ENCODE peak calls at places on chromosome 22, in four cellular contexts. N is lower lobe of right lung, U is esophagus squamous epithelium, P is body of pancreas. B is an unnamed sample.
A peak's percentile ranks its signal among the peaks of the same experiment; 100 is the strongest.

GRCh38 chr22:23529166-23530103 is 50.7 kb downstream of the IGLL1 start:
- DNase-seq in N (peak; percentile 19), U (no peak), P (no peak), B (no peak)

GRCh38 chr22:49211176-49211575 is 616.5 kb downstream of the BRD1 start:
- DNase-seq in N (peak; percentile 19), U (no peak), P (no peak), B (no peak)

GRCh38 chr22:27474711-27475547 is 326.6 kb downstream of the MN1 start:
- DNase-seq in N (no peak), U (no peak), P (peak; percentile 28), B (no peak)

GRCh38 chr22:35894464-35894878 is 134.2 kb downstream of the RBFOX2 start:
- DNase-seq in N (no peak), U (no peak), P (no peak), B (no peak)

GRCh38 chr22:23518381-23519187 is 61.5 kb downstream of the IGLL1 start:
- DNase-seq in N (no peak), U (no peak), P (no peak), B (peak; percentile 65)

GRCh38 chr22:30127749-30128166 is 47.5 kb downstream of the HORMAD2 start:
- DNase-seq in N (no peak), U (no peak), P (no peak), B (no peak)

GRCh38 chr22:29043906-29044575 is 17.6 kb downstream of the C22orf31 start:
- DNase-seq in N (no peak), U (no peak), P (no peak), B (no peak)

GRCh38 chr22:19605508-19606331 is 81.5 kb upstream of the CLDN5 start:
- DNase-seq in N (no peak), U (no peak), P (no peak), B (no peak)

GRCh38 chr22:19796169-19796568 is 35.6 kb downstream of the TBX1 start:
- DNase-seq in N (no peak), U (no peak), P (no peak), B (no peak)

GRCh38 chr22:50675553-50676199 is 3.1 kb downstream of the SHANK3 start:
- DNase-seq in N (no peak), U (no peak), P (no peak), B (no peak)

GRCh38 chr22:41382098-41382578 is 396 bp downstream of the TEF start:
- DNase-seq in N (peak; percentile 81), U (peak; percentile 44), P (peak; percentile 60), B (peak; percentile 74)

GRCh38 chr22:28977481-28977971 is 84.1 kb downstream of the C22orf31 start:
- DNase-seq in N (no peak), U (no peak), P (peak; percentile 22), B (no peak)

GRCh38 chr22:41380993-41381328 is 781 bp upstream of the TEF start:
- DNase-seq in N (peak; percentile 87), U (no peak), P (peak; percentile 93), B (peak; percentile 65)

GRCh38 chr22:19974233-19974861 is 32.7 kb upstream of the TXNRD2 start:
- DNase-seq in N (peak; percentile 66), U (no peak), P (peak; percentile 64), B (peak; percentile 70)

GRCh38 chr22:19818264-19819208 is 36.1 kb downstream of the GNB1L start:
- DNase-seq in N (no peak), U (no peak), P (no peak), B (no peak)

GRCh38 chr22:23073506-23074229 is 3.3 kb downstream of the GNAZ start:
- DNase-seq in N (peak; percentile 23), U (no peak), P (no peak), B (no peak)

GRCh38 chr22:44338183-44338812 is 25.5 kb upstream of the SHISAL1 start:
- DNase-seq in N (no peak), U (no peak), P (no peak), B (no peak)

GRCh38 chr22:30694171-30694637 is 470 bp upstream of the OSBP2 start:
- DNase-seq in N (peak; percentile 79), U (no peak), P (peak; percentile 81), B (peak; percentile 75)

GRCh38 chr22:28978158-28978557 is 83.5 kb downstream of the C22orf31 start:
- DNase-seq in N (no peak), U (no peak), P (no peak), B (no peak)

GRCh38 chr22:29331213-29331612 is 15.7 kb upstream of the RASL10A start:
- DNase-seq in N (no peak), U (no peak), P (no peak), B (no peak)

GRCh38 chr22:25700996-25701815 is 40.8 kb upstream of the MYO18B start:
- DNase-seq in N (no peak), U (no peak), P (peak; percentile 13), B (no peak)

GRCh38 chr22:39292002-39292401 is 27.4 kb downstream of the RPL3 start:
- DNase-seq in N (no peak), U (no peak), P (peak; percentile 78), B (no peak)
- H3K4me3 ChIP-seq in N (no peak overlapping the region), U (no peak overlapping the region), P (no peak overlapping the region), B (no peak overlapping the region)

GRCh38 chr22:46594947-46595298 is 25.3 kb upstream of the GRAMD4 start:
- DNase-seq in N (no peak), U (no peak), P (no peak), B (no peak)

GRCh38 chr22:46591890-46592289 is 28.3 kb upstream of the GRAMD4 start:
- DNase-seq in N (no peak), U (no peak), P (no peak), B (no peak)

GRCh38 chr22:46592390-46592872 is 27.8 kb upstream of the GRAMD4 start:
- DNase-seq in N (peak; percentile 70), U (no peak), P (peak; percentile 70), B (no peak)

GRCh38 chr22:46593996-46594946 is 25.9 kb upstream of the GRAMD4 start:
- DNase-seq in N (peak; percentile 38), U (no peak), P (no peak), B (no peak)

DNA sequence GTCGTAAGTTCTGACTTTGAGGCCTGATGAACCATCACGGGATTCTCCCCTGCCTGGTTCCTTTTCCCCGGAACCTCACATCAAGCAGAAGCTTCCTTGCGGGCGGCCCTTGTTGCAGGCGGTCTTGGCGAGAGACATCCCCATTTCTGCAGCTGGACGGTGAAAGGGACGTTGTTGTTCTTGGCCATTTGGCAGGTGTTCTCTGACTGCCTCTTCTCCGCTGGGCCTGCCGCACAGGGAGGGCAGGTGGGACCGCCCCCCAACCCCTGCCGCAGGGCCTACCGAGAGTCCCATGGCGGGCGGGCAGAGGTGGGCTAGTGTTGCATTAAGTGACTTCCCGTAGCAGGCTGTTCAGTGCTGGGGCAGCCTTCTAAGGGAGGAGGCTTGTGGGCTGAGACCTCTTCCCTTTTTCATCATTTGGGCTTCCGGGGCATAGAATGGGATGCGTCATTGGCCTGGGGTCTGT is 26.9 kb upstream of the GRAMD4 start:
- DNase-seq in N (peak; percentile 80), U (no peak), P (peak; percentile 66), B (no peak)
- H3K27ac ChIP-seq in N (peak overlapping the region; percentile 80), U (peak overlapping the region; percentile 60), P (peak overlapping the region; percentile 44), B (peak overlapping the region; percentile 14)

GRCh38 chr22:46812786-46813185 is 50.3 kb downstream of the TBC1D22A start:
- DNase-seq in N (no peak), U (no peak), P (no peak), B (no peak)

GRCh38 chr22:46813816-46814597 is 51.6 kb downstream of the TBC1D22A start:
- DNase-seq in N (no peak), U (no peak), P (no peak), B (no peak)

GRCh38 chr22:46815132-46815531 is 52.7 kb downstream of the TBC1D22A start:
- DNase-seq in N (no peak), U (no peak), P (no peak), B (peak; percentile 38)

GRCh38 chr22:46815559-46815895 is 53.1 kb downstream of the TBC1D22A start:
- DNase-seq in N (no peak), U (no peak), P (no peak), B (no peak)

GRCh38 chr22:46815896-46816721 is 53.7 kb downstream of the TBC1D22A start:
- DNase-seq in N (no peak), U (no peak), P (no peak), B (peak; percentile 38)
- H3K4me1 ChIP-seq in N (peaks cover 47% of the 10 kb centered on the region), U (peaks cover 14% of the 10 kb centered on the region), P (peaks cover 15% of the 10 kb centered on the region), B (peaks cover 5% of the 10 kb centered on the region)

DNA sequence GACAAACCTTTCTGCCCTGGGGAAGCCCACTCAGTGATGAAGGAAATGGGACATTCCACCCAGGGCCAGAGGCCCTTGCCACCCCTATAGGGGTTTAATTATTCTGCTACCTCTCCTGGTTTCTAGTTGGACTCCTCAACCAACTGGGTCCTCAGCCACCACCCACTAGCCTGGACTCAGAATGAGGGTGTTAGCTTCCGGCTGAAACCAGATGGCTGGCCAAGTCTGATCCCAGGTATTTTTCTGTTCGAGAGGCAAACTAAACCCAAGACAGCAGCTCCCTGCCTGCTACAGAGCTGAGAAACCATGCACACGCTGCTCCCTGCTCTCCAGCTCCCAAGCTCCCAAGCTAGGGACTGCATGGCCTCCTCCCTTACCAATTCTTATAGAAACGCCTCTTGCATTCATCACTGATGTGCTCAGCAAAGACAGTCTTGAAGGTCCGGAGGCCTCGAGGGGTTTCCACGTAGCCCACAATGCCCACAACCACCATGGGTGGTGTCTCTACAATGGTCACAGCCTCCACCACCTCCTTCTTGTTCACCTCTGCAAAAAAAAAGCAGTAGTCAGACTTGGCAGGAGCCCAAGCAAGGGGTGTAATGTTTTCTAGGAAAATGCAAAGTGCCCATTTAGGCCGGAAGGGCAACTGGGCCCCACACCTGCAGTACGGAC is 2.2 kb downstream of the RPL3 start:
- DNase-seq in N (peak; percentile 28), U (no peak), P (no peak), B (no peak)
- H3K4me3 ChIP-seq in N (peak overlapping the region; percentile 80), U (peak overlapping the region; percentile 79), P (peak overlapping the region; percentile 8), B (peak overlapping the region; percentile 83)

GRCh38 chr22:21015051-21016006 is at the start of gene P2RX6:
- DNase-seq in N (no peak), U (no peak), P (no peak), B (no peak)
- H3K27ac ChIP-seq in N (peak within 1 kb of the TSS; percentile 77), U (peak within 1 kb of the TSS; percentile 71), P (peak within 1 kb of the TSS; percentile 30), B (peak within 1 kb of the TSS; percentile 37)

DNA sequence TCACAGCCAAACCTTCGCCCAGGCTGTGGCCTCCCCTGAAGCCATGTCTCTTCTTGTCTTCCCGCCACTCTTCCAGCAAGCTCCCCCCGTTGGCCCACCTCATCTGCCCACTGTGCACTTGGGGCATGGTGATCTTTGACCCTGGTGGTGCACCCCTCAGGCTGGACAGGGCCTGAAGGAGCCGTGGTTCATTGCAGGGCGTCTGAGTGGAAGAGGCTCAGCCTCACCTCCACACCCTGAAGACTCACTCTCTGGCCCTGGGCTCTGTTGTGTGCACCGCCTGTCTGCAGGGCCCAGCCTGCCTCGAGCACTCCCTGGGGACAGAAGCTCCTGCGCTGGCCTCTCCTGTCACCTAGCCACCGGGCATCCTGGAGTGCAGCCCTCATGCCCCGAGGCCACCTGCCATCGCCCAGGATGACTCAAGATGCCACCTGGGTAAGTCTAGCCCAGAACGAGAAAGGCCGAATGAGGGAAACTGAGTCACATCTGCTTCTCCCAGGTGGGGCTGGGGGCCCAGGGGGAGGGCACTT is 40.8 kb upstream of the PPARA start:
- DNase-seq in N (no peak), U (no peak), P (no peak), B (no peak)
- H3K4me1 ChIP-seq in N (peaks cover 84% of the 10 kb centered on the region), U (peaks cover 96% of the 10 kb centered on the region), P (peaks cover 96% of the 10 kb centered on the region), B (no peaks in the 10 kb centered on the region)

B was measured in colonic mucosa.